ENCODE peak calls at places on chromosomes 6 and 20, in six cellular contexts. One of them, this sample, is unnamed.

GRCh38 chr6:137711929-137712328 is 155.1 kb upstream of the TNFAIP3 start:
- DNase-seq in dorsolateral prefrontal cortex: no peak
- DNase-seq in AG09319: no peak
- DNase-seq in AG04450: no peak
- DNase-seq in left lung: no peak
- DNase-seq in astrocyte of the spinal cord: no peak
- DNase-seq in this sample: no peak

GRCh38 chr6:135941275-135941674 is 89.8 kb downstream of the PDE7B start:
- DNase-seq in dorsolateral prefrontal cortex: no peak
- DNase-seq in AG09319: no peak
- DNase-seq in AG04450: no peak
- DNase-seq in left lung: no peak
- DNase-seq in astrocyte of the spinal cord: peak; percentile 46
- DNase-seq in this sample: no peak

GRCh38 chr6:160055378-160055777 is 66.2 kb upstream of the SLC22A1 start:
- DNase-seq in dorsolateral prefrontal cortex: no peak
- DNase-seq in AG09319: no peak
- DNase-seq in AG04450: no peak
- DNase-seq in left lung: no peak
- DNase-seq in astrocyte of the spinal cord: no peak
- DNase-seq in this sample: no peak

GRCh38 chr20:57657537-57658446 is 37.6 kb upstream of the ZBP1 start:
- DNase-seq in dorsolateral prefrontal cortex: peak; percentile 19
- DNase-seq in AG09319: no peak
- DNase-seq in AG04450: no peak
- DNase-seq in left lung: peak; percentile 82
- DNase-seq in astrocyte of the spinal cord: no peak
- DNase-seq in this sample: peak; percentile 17

GRCh38 chr20:52746768-52747167 is 225.4 kb upstream of the TSHZ2 start:
- DNase-seq in dorsolateral prefrontal cortex: no peak
- DNase-seq in AG09319: no peak
- DNase-seq in AG04450: no peak
- DNase-seq in left lung: no peak
- DNase-seq in astrocyte of the spinal cord: no peak
- DNase-seq in this sample: no peak

GRCh38 chr6:122669868-122670267 is 59.7 kb downstream of the PKIB start:
- DNase-seq in dorsolateral prefrontal cortex: no peak
- DNase-seq in AG09319: no peak
- DNase-seq in AG04450: no peak
- DNase-seq in left lung: no peak
- DNase-seq in astrocyte of the spinal cord: no peak
- DNase-seq in this sample: no peak

GRCh38 chr6:128963561-128963960 is 80.6 kb downstream of the LAMA2 start:
- DNase-seq in dorsolateral prefrontal cortex: no peak
- DNase-seq in AG09319: no peak
- DNase-seq in AG04450: peak; percentile 1
- DNase-seq in left lung: no peak
- DNase-seq in astrocyte of the spinal cord: peak; percentile 27
- DNase-seq in this sample: no peak

GRCh38 chr20:3896302-3896701 is 7.1 kb downstream of the PANK2 start:
- DNase-seq in dorsolateral prefrontal cortex: no peak
- DNase-seq in AG09319: no peak
- DNase-seq in AG04450: no peak
- DNase-seq in left lung: no peak
- DNase-seq in astrocyte of the spinal cord: no peak
- DNase-seq in this sample: no peak

GRCh38 chr20:4441191-4441590 is 280.5 kb upstream of the PRND start:
- DNase-seq in dorsolateral prefrontal cortex: no peak
- DNase-seq in AG09319: no peak
- DNase-seq in AG04450: no peak
- DNase-seq in left lung: no peak
- DNase-seq in astrocyte of the spinal cord: no peak
- DNase-seq in this sample: no peak

GRCh38 chr20:22438926-22439325 is 145.4 kb downstream of the FOXA2 start:
- DNase-seq in dorsolateral prefrontal cortex: no peak
- DNase-seq in AG09319: no peak
- DNase-seq in AG04450: no peak
- DNase-seq in left lung: no peak
- DNase-seq in astrocyte of the spinal cord: no peak
- DNase-seq in this sample: no peak
- TF ChIP-seq CTCF in dorsolateral prefrontal cortex: no peak
- TF ChIP-seq CTCF in AG09319: peak; percentile 12
- TF ChIP-seq CTCF in AG04450: no peak
- TF ChIP-seq CTCF in left lung: no peak
- TF ChIP-seq CTCF in astrocyte of the spinal cord: peak; percentile 21
- TF ChIP-seq CTCF in this sample: no peak

GRCh38 chr6:56764081-56764566 is 121.4 kb upstream of the DST start:
- DNase-seq in dorsolateral prefrontal cortex: no peak
- DNase-seq in AG09319: no peak
- DNase-seq in AG04450: no peak
- DNase-seq in left lung: no peak
- DNase-seq in astrocyte of the spinal cord: peak; percentile 52
- DNase-seq in this sample: no peak
- TF ChIP-seq CTCF in dorsolateral prefrontal cortex: peak; percentile 32
- TF ChIP-seq CTCF in AG09319: peak; percentile 22
- TF ChIP-seq CTCF in AG04450: peak; percentile 48
- TF ChIP-seq CTCF in left lung: peak; percentile 12
- TF ChIP-seq CTCF in astrocyte of the spinal cord: peak; percentile 46
- TF ChIP-seq CTCF in this sample: no peak

DNA sequence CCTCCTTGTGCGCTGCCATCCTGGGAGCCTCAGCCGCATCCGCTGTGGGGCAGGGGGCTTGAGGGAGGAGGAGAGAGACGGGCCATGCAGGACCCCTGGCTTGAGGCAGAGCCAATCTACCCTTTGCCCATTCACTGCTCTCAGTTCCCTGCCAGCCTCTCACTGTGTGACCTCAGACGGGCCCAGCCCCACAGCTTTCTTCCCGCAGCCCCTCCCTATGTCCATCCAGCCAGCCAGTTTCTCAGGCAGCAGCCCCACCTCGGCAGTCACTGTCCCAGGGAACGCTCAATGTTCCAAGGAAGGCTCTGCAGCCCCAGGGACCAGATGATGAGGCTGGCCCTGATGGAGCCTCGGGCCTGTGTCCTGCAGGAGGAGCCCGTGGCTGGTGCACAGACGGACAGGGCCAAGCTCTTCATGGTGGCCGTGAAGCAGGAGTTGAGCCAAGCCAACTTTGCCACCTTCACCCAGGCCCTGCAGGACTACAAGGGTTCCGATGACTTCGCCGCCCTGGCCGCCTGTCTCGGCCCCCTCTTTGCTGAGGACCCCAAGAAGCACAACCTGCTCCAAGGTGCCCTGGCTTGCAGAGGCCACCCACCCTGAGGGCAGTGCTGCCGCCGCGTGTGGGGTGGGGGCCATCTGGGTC is 3.9 kb upstream of the TNFRSF6B start:
- DNase-seq in dorsolateral prefrontal cortex: no peak
- DNase-seq in AG09319: no peak
- DNase-seq in AG04450: no peak
- DNase-seq in left lung: no peak
- DNase-seq in astrocyte of the spinal cord: no peak
- DNase-seq in this sample: no peak
- TF ChIP-seq CTCF in dorsolateral prefrontal cortex: no peak
- TF ChIP-seq CTCF in AG09319: no peak
- TF ChIP-seq CTCF in AG04450: peak; percentile 13
- TF ChIP-seq CTCF in left lung: no peak
- TF ChIP-seq CTCF in astrocyte of the spinal cord: no peak
- TF ChIP-seq CTCF in this sample: no peak

GRCh38 chr6:117916483-117916882 is 9.4 kb downstream of the SLC35F1 start:
- DNase-seq in dorsolateral prefrontal cortex: no peak
- DNase-seq in AG09319: no peak
- DNase-seq in AG04450: no peak
- DNase-seq in left lung: no peak
- DNase-seq in astrocyte of the spinal cord: no peak
- DNase-seq in this sample: no peak

GRCh38 chr6:117919775-117920492 is 12.9 kb downstream of the SLC35F1 start:
- DNase-seq in dorsolateral prefrontal cortex: peak; percentile 63
- DNase-seq in AG09319: no peak
- DNase-seq in AG04450: no peak
- DNase-seq in left lung: peak; percentile 78
- DNase-seq in astrocyte of the spinal cord: no peak
- DNase-seq in this sample: peak; percentile 45

GRCh38 chr6:117917176-117917575 is 10.1 kb downstream of the SLC35F1 start:
- DNase-seq in dorsolateral prefrontal cortex: no peak
- DNase-seq in AG09319: no peak
- DNase-seq in AG04450: no peak
- DNase-seq in left lung: no peak
- DNase-seq in astrocyte of the spinal cord: no peak
- DNase-seq in this sample: no peak

GRCh38 chr6:117920493-117920845 is 13.4 kb downstream of the SLC35F1 start:
- DNase-seq in dorsolateral prefrontal cortex: no peak
- DNase-seq in AG09319: no peak
- DNase-seq in AG04450: no peak
- DNase-seq in left lung: no peak
- DNase-seq in astrocyte of the spinal cord: no peak
- DNase-seq in this sample: no peak

GRCh38 chr6:117918454-117918853 is 11.4 kb downstream of the SLC35F1 start:
- DNase-seq in dorsolateral prefrontal cortex: no peak
- DNase-seq in AG09319: no peak
- DNase-seq in AG04450: no peak
- DNase-seq in left lung: no peak
- DNase-seq in astrocyte of the spinal cord: no peak
- DNase-seq in this sample: no peak
- TF ChIP-seq CTCF in dorsolateral prefrontal cortex: no peak
- TF ChIP-seq CTCF in AG09319: no peak
- TF ChIP-seq CTCF in AG04450: no peak
- TF ChIP-seq CTCF in left lung: no peak
- TF ChIP-seq CTCF in astrocyte of the spinal cord: no peak
- TF ChIP-seq CTCF in this sample: no peak

DNA sequence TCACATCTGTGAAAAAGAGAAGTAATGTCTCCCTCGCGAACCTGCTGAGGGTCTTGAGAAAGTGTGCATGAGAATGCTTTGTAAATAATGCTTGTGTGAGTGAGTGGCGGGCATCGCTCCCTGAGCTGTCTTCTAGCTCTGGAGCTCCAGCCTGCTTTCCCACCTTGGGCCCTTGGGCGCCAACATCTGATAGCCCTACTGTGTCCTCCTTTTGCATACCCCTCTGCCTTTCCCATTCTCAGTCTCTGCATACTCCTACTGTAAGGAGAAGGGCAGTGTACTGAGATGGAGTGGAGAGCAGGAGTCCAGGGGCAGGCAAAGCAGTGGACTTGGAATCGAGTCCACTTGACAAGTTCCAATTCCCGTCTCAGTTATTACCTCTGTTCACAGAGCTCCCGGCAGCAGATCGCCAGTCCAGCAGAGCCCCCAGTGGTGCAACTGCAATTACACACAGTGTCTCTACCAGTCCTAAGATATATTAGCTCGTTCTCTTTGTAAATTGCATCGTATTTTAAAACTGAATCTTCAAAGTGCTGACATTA is 855 bp upstream of the NCR2 start:
- DNase-seq in dorsolateral prefrontal cortex: no peak
- DNase-seq in AG09319: no peak
- DNase-seq in AG04450: no peak
- DNase-seq in left lung: no peak
- DNase-seq in astrocyte of the spinal cord: no peak
- DNase-seq in this sample: no peak
- TF ChIP-seq CTCF in dorsolateral prefrontal cortex: no peak
- TF ChIP-seq CTCF in AG09319: no peak
- TF ChIP-seq CTCF in AG04450: peak; percentile 47
- TF ChIP-seq CTCF in left lung: no peak
- TF ChIP-seq CTCF in astrocyte of the spinal cord: peak; percentile 33
- TF ChIP-seq CTCF in this sample: no peak

GRCh38 chr6:169098136-169098535 is 155.5 kb downstream of the THBS2 start:
- DNase-seq in dorsolateral prefrontal cortex: no peak
- DNase-seq in AG09319: no peak
- DNase-seq in AG04450: no peak
- DNase-seq in left lung: no peak
- DNase-seq in astrocyte of the spinal cord: no peak
- DNase-seq in this sample: no peak

GRCh38 chr6:169095153-169095552 is 158.5 kb downstream of the THBS2 start:
- DNase-seq in dorsolateral prefrontal cortex: no peak
- DNase-seq in AG09319: no peak
- DNase-seq in AG04450: no peak
- DNase-seq in left lung: no peak
- DNase-seq in astrocyte of the spinal cord: no peak
- DNase-seq in this sample: no peak

GRCh38 chr6:169097336-169098052 is 156.2 kb downstream of the THBS2 start:
- DNase-seq in dorsolateral prefrontal cortex: no peak
- DNase-seq in AG09319: peak; percentile 82
- DNase-seq in AG04450: peak; percentile 94
- DNase-seq in left lung: no peak
- DNase-seq in astrocyte of the spinal cord: peak; percentile 99
- DNase-seq in this sample: no peak

GRCh38 chr6:169093770-169094553 is 159.7 kb downstream of the THBS2 start:
- DNase-seq in dorsolateral prefrontal cortex: no peak
- DNase-seq in AG09319: no peak
- DNase-seq in AG04450: no peak
- DNase-seq in left lung: no peak
- DNase-seq in astrocyte of the spinal cord: no peak
- DNase-seq in this sample: no peak

GRCh38 chr6:169096326-169096882 is 157.2 kb downstream of the THBS2 start:
- DNase-seq in dorsolateral prefrontal cortex: no peak
- DNase-seq in AG09319: no peak
- DNase-seq in AG04450: no peak
- DNase-seq in left lung: no peak
- DNase-seq in astrocyte of the spinal cord: no peak
- DNase-seq in this sample: no peak
- TF ChIP-seq CTCF in dorsolateral prefrontal cortex: no peak
- TF ChIP-seq CTCF in AG09319: peak; percentile 1
- TF ChIP-seq CTCF in AG04450: peak; percentile 4
- TF ChIP-seq CTCF in left lung: no peak
- TF ChIP-seq CTCF in astrocyte of the spinal cord: no peak
- TF ChIP-seq CTCF in this sample: no peak

GRCh38 chr6:15248451-15249370 is 2.8 kb downstream of the JARID2 start:
- DNase-seq in dorsolateral prefrontal cortex: peak; percentile 98
- DNase-seq in AG09319: peak; percentile 84
- DNase-seq in AG04450: peak; percentile 90
- DNase-seq in left lung: peak; percentile 97
- DNase-seq in astrocyte of the spinal cord: peak; percentile 97
- DNase-seq in this sample: peak; percentile 90
- TF ChIP-seq CTCF in dorsolateral prefrontal cortex: no peak
- TF ChIP-seq CTCF in AG09319: peak; percentile 37
- TF ChIP-seq CTCF in AG04450: peak; percentile 47
- TF ChIP-seq CTCF in left lung: no peak
- TF ChIP-seq CTCF in astrocyte of the spinal cord: peak; percentile 32
- TF ChIP-seq CTCF in this sample: no peak

GRCh38 chr6:33733294-33734007 is 13.3 kb downstream of the IP6K3 start:
- DNase-seq in dorsolateral prefrontal cortex: no peak
- DNase-seq in AG09319: no peak
- DNase-seq in AG04450: no peak
- DNase-seq in left lung: peak; percentile 45
- DNase-seq in astrocyte of the spinal cord: no peak
- DNase-seq in this sample: no peak

GRCh38 chr6:33731751-33732282 is 14.9 kb downstream of the IP6K3 start:
- DNase-seq in dorsolateral prefrontal cortex: no peak
- DNase-seq in AG09319: no peak
- DNase-seq in AG04450: no peak
- DNase-seq in left lung: no peak
- DNase-seq in astrocyte of the spinal cord: no peak
- DNase-seq in this sample: no peak

GRCh38 chr6:33732385-33732784 is 14.3 kb downstream of the IP6K3 start:
- DNase-seq in dorsolateral prefrontal cortex: no peak
- DNase-seq in AG09319: no peak
- DNase-seq in AG04450: no peak
- DNase-seq in left lung: no peak
- DNase-seq in astrocyte of the spinal cord: no peak
- DNase-seq in this sample: no peak

GRCh38 chr6:33731035-33731434 is 15.7 kb downstream of the IP6K3 start:
- DNase-seq in dorsolateral prefrontal cortex: no peak
- DNase-seq in AG09319: no peak
- DNase-seq in AG04450: no peak
- DNase-seq in left lung: no peak
- DNase-seq in astrocyte of the spinal cord: no peak
- DNase-seq in this sample: no peak

GRCh38 chr6:33732819-33733218 is 13.9 kb downstream of the IP6K3 start:
- DNase-seq in dorsolateral prefrontal cortex: no peak
- DNase-seq in AG09319: no peak
- DNase-seq in AG04450: no peak
- DNase-seq in left lung: no peak
- DNase-seq in astrocyte of the spinal cord: no peak
- DNase-seq in this sample: no peak
- TF ChIP-seq CTCF in dorsolateral prefrontal cortex: no peak
- TF ChIP-seq CTCF in AG09319: no peak
- TF ChIP-seq CTCF in AG04450: no peak
- TF ChIP-seq CTCF in left lung: no peak
- TF ChIP-seq CTCF in astrocyte of the spinal cord: no peak
- TF ChIP-seq CTCF in this sample: no peak